ENCODE peak calls at places on chromosomes 13 and 19, in four cellular contexts. One of them, this sample, is unnamed.

GRCh38 chr13:46687810-46688209 is 109.2 kb downstream of the ESD start:
- DNase-seq in breast epithelium: no peak
- DNase-seq in psoas muscle: no peak
- DNase-seq in right cardiac atrium: no peak
- DNase-seq in this sample: no peak

GRCh38 chr19:1240925-1241324 is 626 bp upstream of the ATP5F1D start:
- DNase-seq in right cardiac atrium: no peak
- DNase-seq in breast epithelium: no peak
- DNase-seq in psoas muscle: no peak
- DNase-seq in this sample: no peak

GRCh38 chr13:30681489-30682242 is 53.7 kb upstream of the ALOX5AP start:
- DNase-seq in psoas muscle: no peak
- DNase-seq in breast epithelium: no peak
- DNase-seq in right cardiac atrium: no peak
- DNase-seq in this sample: no peak

GRCh38 chr13:56906909-56907308 is 233.8 kb upstream of the PRR20A start:
- DNase-seq in right cardiac atrium: no peak
- DNase-seq in psoas muscle: no peak
- DNase-seq in breast epithelium: no peak
- DNase-seq in this sample: no peak

GRCh38 chr19:3135961-3136683 is at the start of gene GNA15:
- DNase-seq in breast epithelium: peak
- DNase-seq in right cardiac atrium: no peak
- DNase-seq in psoas muscle: no peak
- DNase-seq in this sample: no peak

GRCh38 chr19:41426952-41427646 is at the start of gene B3GNT8:
- DNase-seq in psoas muscle: peak
- DNase-seq in breast epithelium: peak
- DNase-seq in right cardiac atrium: peak
- DNase-seq in this sample: peak

GRCh38 chr13:38954291-38954690 is 36.3 kb downstream of the STOML3 start:
- DNase-seq in breast epithelium: no peak
- DNase-seq in right cardiac atrium: no peak
- DNase-seq in psoas muscle: no peak
- DNase-seq in this sample: no peak

GRCh38 chr13:19156013-19156825 is 25.4 kb downstream of the TUBA3C start:
- DNase-seq in psoas muscle: no peak
- DNase-seq in breast epithelium: no peak
- DNase-seq in right cardiac atrium: no peak
- DNase-seq in this sample: no peak

GRCh38 chr19:47703301-47703700 is 9.9 kb upstream of the EHD2 start:
- DNase-seq in right cardiac atrium: no peak
- DNase-seq in breast epithelium: no peak
- DNase-seq in psoas muscle: no peak
- DNase-seq in this sample: no peak